ENCODE peak calls at places on chromosomes 12 and 14, in six cellular contexts. C is K562, M is HepG2, E is SK-N-SH, L is GM12878, I is H1. Z is an unnamed sample.

GRCh38 chr12:54592316-54592715 is 3.9 kb upstream of the PPP1R1A start:
- DNase-seq in I (no peak), M (no peak), L (no peak), C (no peak), E (no peak), Z (no peak)

GRCh38 chr12:52148541-52149181 is 43.2 kb downstream of the KRT80 start:
- DNase-seq in M (no peak), C (no peak), I (no peak), L (no peak), E (no peak), Z (no peak)

GRCh38 chr14:50452285-50452684 is 55.6 kb upstream of the CDKL1 start:
- DNase-seq in M (no peak), I (no peak), E (no peak), L (no peak), C (no peak), Z (no peak)

GRCh38 chr14:73238941-73239340 is 1.6 kb downstream of the PAPLN start:
- DNase-seq in L (no peak), M (no peak), C (no peak), I (no peak), E (peak; percentile 25), Z (no peak)

GRCh38 chr12:6091786-6092566 is 32.5 kb downstream of the VWF start:
- DNase-seq in I (no peak), L (no peak), M (no peak), C (no peak), E (no peak), Z (no peak)

GRCh38 chr12:123532021-123532420 is 1.5 kb downstream of the RILPL1 start:
- DNase-seq in E (no peak), C (peak; percentile 18), I (no peak), M (no peak), L (peak; percentile 9), Z (peak; percentile 55)

GRCh38 chr12:69331482-69331845 is 16.7 kb upstream of the LYZ start:
- DNase-seq in L (no peak), E (no peak), I (no peak), C (no peak), M (no peak), Z (peak; percentile 72)

GRCh38 chr12:51923506-51924365 is 16.4 kb downstream of the ACVRL1 start:
- DNase-seq in E (peak; percentile 58), M (no peak), L (no peak), C (peak; percentile 71), I (peak; percentile 93), Z (peak; percentile 22)

GRCh38 chr14:94113073-94113472 is 2.5 kb downstream of the IFI27 start:
- DNase-seq in M (no peak), L (no peak), C (no peak), E (no peak), I (no peak), Z (no peak)

GRCh38 chr12:63075376-63076000 is 75.5 kb downstream of the AVPR1A start:
- DNase-seq in I (no peak), E (no peak), L (no peak), C (no peak), M (no peak), Z (no peak)

GRCh38 chr12:59651230-59651920 is 55.5 kb downstream of the SLC16A7 start:
- DNase-seq in M (peak; percentile 9), C (no peak), E (no peak), L (no peak), I (no peak), Z (no peak)

GRCh38 chr12:1777798-1778197 is 42.6 kb upstream of the LRTM2 start:
- DNase-seq in M (no peak), L (no peak), E (no peak), I (no peak), C (no peak), Z (no peak)

GRCh38 chr12:15599266-15600037 is 189.7 kb downstream of the EPS8 start:
- DNase-seq in L (no peak), M (no peak), E (no peak), C (no peak), I (no peak), Z (no peak)

GRCh38 chr14:71688576-71688975 is 243.7 kb upstream of the RGS6 start:
- DNase-seq in C (no peak), I (no peak), M (peak; percentile 58), L (no peak), E (no peak), Z (no peak)

GRCh38 chr12:123782997-123783792 is 21.1 kb downstream of the DNAH10 start:
- DNase-seq in E (no peak), M (no peak), I (no peak), C (no peak), L (no peak), Z (no peak)

GRCh38 chr14:64766430-64767151 is 62.4 kb downstream of the PLEKHG3 start:
- DNase-seq in E (no peak), C (no peak), I (no peak), M (no peak), L (no peak), Z (no peak)

GRCh38 chr12:89016970-89017778 is 335.1 kb downstream of the DUSP6 start:
- DNase-seq in C (peak; percentile 69), E (peak; percentile 38), L (no peak), I (peak; percentile 51), M (peak; percentile 44), Z (peak; percentile 41)

GRCh38 chr12:132077322-132078100 is 66.6 kb downstream of the DDX51 start:
- DNase-seq in I (no peak), C (no peak), L (no peak), M (no peak), E (no peak), Z (no peak)

GRCh38 chr14:64232095-64232830 is 61.9 kb downstream of the ESR2 start:
- DNase-seq in L (peak; percentile 88), M (no peak), E (no peak), I (no peak), C (no peak), Z (no peak)

GRCh38 chr12:107373238-107373809 is 280.0 kb upstream of the CRY1 start:
- DNase-seq in I (no peak), C (no peak), E (peak; percentile 66), L (no peak), M (no peak), Z (no peak)

DNA sequence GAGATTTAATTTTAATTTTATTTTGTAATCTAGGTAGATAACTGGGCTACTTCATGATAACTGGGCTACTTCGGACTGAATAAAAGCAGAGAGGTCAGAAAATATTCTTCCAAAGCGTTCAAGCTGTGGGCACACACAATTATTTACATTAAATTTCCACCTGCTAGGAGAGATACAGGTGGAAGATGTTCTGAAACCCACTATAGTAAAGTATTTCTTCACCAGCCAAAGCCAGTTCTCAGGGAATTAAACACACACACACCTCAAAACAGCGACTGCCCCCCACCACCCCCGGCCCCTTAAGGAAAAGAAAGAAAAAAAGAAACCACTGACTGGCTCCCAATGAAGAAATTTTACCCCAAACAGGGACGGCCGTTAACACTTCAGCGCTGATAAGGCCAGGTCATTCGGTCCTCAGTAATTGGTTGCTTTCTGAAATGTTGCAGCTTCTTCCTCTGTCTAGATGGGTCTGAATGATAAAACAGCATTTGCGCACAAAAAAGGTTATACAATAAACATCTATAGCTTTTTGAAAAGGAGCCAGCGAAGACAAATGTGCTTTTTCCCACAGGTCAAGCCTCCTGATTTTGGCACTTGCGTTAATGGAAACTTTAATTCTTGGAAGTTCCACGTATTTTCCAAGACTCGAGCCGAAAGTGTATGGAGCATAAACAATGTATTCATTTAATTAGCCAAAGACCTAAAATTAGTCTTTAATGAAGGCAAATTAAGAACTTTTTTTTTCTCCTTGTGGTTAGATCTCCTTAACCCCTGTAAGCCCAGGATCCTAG is 819 bp upstream of the KCNJ8 start:
- DNase-seq in I (no peak), M (no peak), L (no peak), C (peak; percentile 51), E (peak; percentile 10), Z (no peak)
- H3K27ac ChIP-seq in I (no peak overlapping the region), M (no peak overlapping the region), L (no peak overlapping the region), C (peak overlapping the region; percentile 78), E (peak overlapping the region; percentile 86), Z (no peak overlapping the region)

DNA sequence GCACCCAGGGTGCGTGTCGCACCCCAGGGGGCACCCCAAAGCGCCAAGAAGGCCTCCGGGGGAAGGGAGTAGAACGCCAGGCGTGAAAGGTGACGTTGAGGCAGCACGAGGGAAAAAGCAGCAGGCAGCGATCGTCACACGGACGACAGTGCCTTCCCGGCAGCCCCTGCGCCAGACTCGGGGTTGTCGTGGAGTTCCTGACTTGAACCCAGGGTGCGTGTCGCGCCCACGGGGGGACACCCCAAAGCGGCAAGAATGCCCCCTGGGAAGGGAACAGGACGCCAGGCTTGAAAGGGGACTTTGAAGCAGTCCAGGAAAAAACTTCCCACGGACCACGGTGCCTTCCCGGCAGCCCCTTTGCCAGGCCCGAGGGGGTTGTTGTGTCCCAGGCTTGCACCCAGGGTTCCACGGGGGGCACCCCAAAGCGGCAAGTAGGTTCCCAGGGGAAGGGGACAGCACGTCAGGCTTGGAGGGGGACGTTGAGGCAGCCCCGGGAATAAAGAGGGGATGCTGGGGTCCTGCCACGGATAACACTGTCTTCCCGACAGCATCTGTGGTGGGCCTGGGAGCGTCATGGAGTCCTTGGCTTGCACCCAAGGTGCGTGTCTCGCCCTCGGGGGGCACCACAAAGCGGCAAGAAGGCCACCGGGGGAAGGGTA is 159.2 kb upstream of the ALG10B start:
- DNase-seq in E (no peak), C (no peak), I (no peak), M (no peak), L (no peak), Z (no peak)
- TF ChIP-seq GABPA in E (no peak), C (no peak), I (no peak), M (no peak), L (no peak), Z (no peak)

DNA sequence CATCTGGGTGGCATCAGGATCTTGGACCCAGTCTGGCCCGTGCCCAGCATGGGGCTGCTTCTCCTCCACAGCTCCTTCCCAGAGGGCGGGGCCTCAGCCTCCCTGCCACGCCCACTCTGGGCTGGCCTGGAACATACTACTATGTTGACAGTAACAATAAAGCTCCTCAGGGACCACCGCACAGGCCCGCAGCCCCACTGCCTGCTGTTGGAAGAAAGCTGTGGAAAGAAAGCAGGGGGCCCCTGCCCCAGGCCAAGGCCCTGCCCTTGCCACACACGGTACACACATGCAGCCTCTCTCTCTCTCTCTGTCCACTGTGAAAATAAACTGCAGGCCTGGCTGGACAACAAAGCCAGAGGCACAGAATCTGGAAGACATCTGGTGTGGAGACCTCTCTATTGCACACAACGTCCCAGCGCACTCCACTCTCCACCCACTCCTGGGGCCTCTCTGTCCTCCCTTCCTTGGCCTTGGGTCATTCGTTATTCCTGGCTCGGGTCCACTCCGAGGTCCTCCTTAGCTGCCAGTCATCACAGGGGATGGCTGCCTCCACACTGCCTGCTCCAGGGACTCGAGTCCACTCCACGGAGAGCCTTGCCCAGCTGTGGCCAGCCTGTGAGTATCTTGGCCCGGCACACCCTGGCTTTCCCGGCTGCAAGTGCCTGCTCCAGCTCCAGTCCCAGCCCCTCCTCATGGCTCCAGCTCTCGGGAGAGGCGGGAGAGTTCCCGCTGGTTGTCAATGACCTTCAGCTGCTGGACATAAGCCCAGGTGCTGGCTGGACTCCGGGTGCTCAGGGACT is 11.8 kb upstream of the ENDOU start:
- DNase-seq in C (peak; percentile 59), L (no peak), M (no peak), I (no peak), E (peak; percentile 84), Z (no peak)
- TF ChIP-seq POLR2AphosphoS5 in C (no peak), L (no peak), M (no peak), I (no peak), E (peak; percentile 37), Z (no peak)

GRCh38 chr14:22339277-22339676 is 249.7 kb downstream of the DAD1 start:
- DNase-seq in M (no peak), I (no peak), C (peak; percentile 4), L (no peak), E (no peak), Z (no peak)
- H3K27ac ChIP-seq in M (no peak overlapping the region), I (no peak overlapping the region), C (no peak overlapping the region), L (no peak overlapping the region), E (no peak overlapping the region), Z (no peak overlapping the region)

GRCh38 chr12:83404521-83404920 is 717.8 kb downstream of the TMTC2 start:
- DNase-seq in I (no peak), E (no peak), C (no peak), M (no peak), L (no peak), Z (no peak)
- TF ChIP-seq GABPA in I (no peak), E (no peak), C (no peak), M (no peak), L (no peak), Z (no peak)

GRCh38 chr12:95380997-95381786 is 92.8 kb upstream of the METAP2 start:
- DNase-seq in M (no peak), I (no peak), E (no peak), C (no peak), L (no peak), Z (no peak)
- TF ChIP-seq POLR2AphosphoS5 in M (no peak), I (no peak), E (no peak), C (no peak), L (no peak), Z (no peak)

Z was measured in HL-60.